ENCODE peak calls at places on chromosomes 6 and 20, in six cellular contexts. One of them, this sample, is unnamed.

GRCh38 chr6:119856136-119856535 is 506.6 kb upstream of the MAN1A1 start:
- DNase-seq in NCI-H2171 treated with DMSO at 0.1 percent for 48 hours: no peak
- DNase-seq in activated naive CD4-positive, alpha-beta T cell treated with anti-CD3 and anti-CD28 coated beads for 36 hours: peak; percentile 23
- DNase-seq in RKO: no peak
- DNase-seq in KBM-7: peak; percentile 4
- DNase-seq in sciatic nerve: no peak
- DNase-seq in this sample: no peak

GRCh38 chr20:17663040-17663399 is 19.0 kb downstream of the RRBP1 start:
- DNase-seq in RKO: no peak
- DNase-seq in sciatic nerve: no peak
- DNase-seq in KBM-7: no peak
- DNase-seq in activated naive CD4-positive, alpha-beta T cell treated with anti-CD3 and anti-CD28 coated beads for 36 hours: no peak
- DNase-seq in NCI-H2171 treated with DMSO at 0.1 percent for 48 hours: no peak
- DNase-seq in this sample: no peak

GRCh38 chr6:133202610-133203343 is 38.4 kb upstream of the EYA4 start:
- DNase-seq in NCI-H2171 treated with DMSO at 0.1 percent for 48 hours: no peak
- DNase-seq in KBM-7: no peak
- DNase-seq in RKO: no peak
- DNase-seq in sciatic nerve: no peak
- DNase-seq in activated naive CD4-positive, alpha-beta T cell treated with anti-CD3 and anti-CD28 coated beads for 36 hours: no peak
- DNase-seq in this sample: no peak

GRCh38 chr20:8777866-8778265 is 291.0 kb upstream of the PLCB4 start:
- DNase-seq in activated naive CD4-positive, alpha-beta T cell treated with anti-CD3 and anti-CD28 coated beads for 36 hours: no peak
- DNase-seq in sciatic nerve: no peak
- DNase-seq in RKO: no peak
- DNase-seq in NCI-H2171 treated with DMSO at 0.1 percent for 48 hours: peak; percentile 83
- DNase-seq in KBM-7: no peak
- DNase-seq in this sample: no peak

GRCh38 chr6:159033160-159034049 is 11.4 kb downstream of the TAGAP start:
- DNase-seq in activated naive CD4-positive, alpha-beta T cell treated with anti-CD3 and anti-CD28 coated beads for 36 hours: no peak
- DNase-seq in KBM-7: no peak
- DNase-seq in NCI-H2171 treated with DMSO at 0.1 percent for 48 hours: no peak
- DNase-seq in sciatic nerve: no peak
- DNase-seq in RKO: no peak
- DNase-seq in this sample: no peak

GRCh38 chr20:39853664-39854063 is 835.4 kb downstream of the MAFB start:
- DNase-seq in activated naive CD4-positive, alpha-beta T cell treated with anti-CD3 and anti-CD28 coated beads for 36 hours: no peak
- DNase-seq in RKO: peak; percentile 12
- DNase-seq in KBM-7: no peak
- DNase-seq in NCI-H2171 treated with DMSO at 0.1 percent for 48 hours: no peak
- DNase-seq in sciatic nerve: no peak
- DNase-seq in this sample: peak; percentile 64

GRCh38 chr6:147194652-147195403 is 9.4 kb upstream of the STXBP5 start:
- DNase-seq in sciatic nerve: no peak
- DNase-seq in NCI-H2171 treated with DMSO at 0.1 percent for 48 hours: no peak
- DNase-seq in RKO: no peak
- DNase-seq in KBM-7: peak; percentile 71
- DNase-seq in activated naive CD4-positive, alpha-beta T cell treated with anti-CD3 and anti-CD28 coated beads for 36 hours: no peak
- DNase-seq in this sample: no peak

GRCh38 chr6:20350215-20350614 is 51.5 kb upstream of the E2F3 start:
- DNase-seq in NCI-H2171 treated with DMSO at 0.1 percent for 48 hours: no peak
- DNase-seq in sciatic nerve: no peak
- DNase-seq in RKO: no peak
- DNase-seq in activated naive CD4-positive, alpha-beta T cell treated with anti-CD3 and anti-CD28 coated beads for 36 hours: no peak
- DNase-seq in KBM-7: no peak
- DNase-seq in this sample: no peak

GRCh38 chr6:155881845-155882526 is 426.3 kb upstream of the NOX3 start:
- DNase-seq in KBM-7: no peak
- DNase-seq in NCI-H2171 treated with DMSO at 0.1 percent for 48 hours: no peak
- DNase-seq in activated naive CD4-positive, alpha-beta T cell treated with anti-CD3 and anti-CD28 coated beads for 36 hours: no peak
- DNase-seq in RKO: no peak
- DNase-seq in sciatic nerve: no peak
- DNase-seq in this sample: no peak

GRCh38 chr20:57659789-57660509 is 39.7 kb upstream of the ZBP1 start:
- DNase-seq in KBM-7: no peak
- DNase-seq in NCI-H2171 treated with DMSO at 0.1 percent for 48 hours: no peak
- DNase-seq in RKO: no peak
- DNase-seq in activated naive CD4-positive, alpha-beta T cell treated with anti-CD3 and anti-CD28 coated beads for 36 hours: no peak
- DNase-seq in sciatic nerve: peak; percentile 42
- DNase-seq in this sample: no peak

GRCh38 chr6:40672118-40672517 is 85.0 kb upstream of the LRFN2 start:
- DNase-seq in RKO: no peak
- DNase-seq in NCI-H2171 treated with DMSO at 0.1 percent for 48 hours: peak; percentile 22
- DNase-seq in sciatic nerve: no peak
- DNase-seq in activated naive CD4-positive, alpha-beta T cell treated with anti-CD3 and anti-CD28 coated beads for 36 hours: no peak
- DNase-seq in KBM-7: no peak
- DNase-seq in this sample: no peak

GRCh38 chr20:49794336-49795124 is 18.1 kb upstream of the SLC9A8 start:
- DNase-seq in activated naive CD4-positive, alpha-beta T cell treated with anti-CD3 and anti-CD28 coated beads for 36 hours: no peak
- DNase-seq in KBM-7: peak; percentile 73
- DNase-seq in sciatic nerve: no peak
- DNase-seq in RKO: no peak
- DNase-seq in NCI-H2171 treated with DMSO at 0.1 percent for 48 hours: no peak
- DNase-seq in this sample: no peak

GRCh38 chr20:56032251-56032650 is 26.9 kb upstream of the CBLN4 start:
- DNase-seq in KBM-7: peak; percentile 5
- DNase-seq in NCI-H2171 treated with DMSO at 0.1 percent for 48 hours: no peak
- DNase-seq in sciatic nerve: no peak
- DNase-seq in RKO: no peak
- DNase-seq in activated naive CD4-positive, alpha-beta T cell treated with anti-CD3 and anti-CD28 coated beads for 36 hours: no peak
- DNase-seq in this sample: no peak

GRCh38 chr20:57223648-57224489 is 42.6 kb downstream of the BMP7 start:
- DNase-seq in NCI-H2171 treated with DMSO at 0.1 percent for 48 hours: no peak
- DNase-seq in activated naive CD4-positive, alpha-beta T cell treated with anti-CD3 and anti-CD28 coated beads for 36 hours: no peak
- DNase-seq in RKO: no peak
- DNase-seq in KBM-7: no peak
- DNase-seq in sciatic nerve: peak; percentile 68
- DNase-seq in this sample: no peak

GRCh38 chr20:31494131-31494530 is 19.0 kb downstream of the REM1 start:
- DNase-seq in activated naive CD4-positive, alpha-beta T cell treated with anti-CD3 and anti-CD28 coated beads for 36 hours: no peak
- DNase-seq in sciatic nerve: no peak
- DNase-seq in KBM-7: peak; percentile 39
- DNase-seq in RKO: peak; percentile 72
- DNase-seq in NCI-H2171 treated with DMSO at 0.1 percent for 48 hours: peak; percentile 33
- DNase-seq in this sample: no peak

GRCh38 chr6:3913077-3913957 is 64.1 kb downstream of the FAM50B start:
- DNase-seq in NCI-H2171 treated with DMSO at 0.1 percent for 48 hours: peak; percentile 18
- DNase-seq in activated naive CD4-positive, alpha-beta T cell treated with anti-CD3 and anti-CD28 coated beads for 36 hours: no peak
- DNase-seq in RKO: peak; percentile 91
- DNase-seq in sciatic nerve: peak; percentile 70
- DNase-seq in KBM-7: no peak
- DNase-seq in this sample: peak; percentile 98

GRCh38 chr6:111657146-111657545 is 51.5 kb upstream of the TRAF3IP2 start:
- DNase-seq in activated naive CD4-positive, alpha-beta T cell treated with anti-CD3 and anti-CD28 coated beads for 36 hours: no peak
- DNase-seq in KBM-7: no peak
- DNase-seq in sciatic nerve: no peak
- DNase-seq in NCI-H2171 treated with DMSO at 0.1 percent for 48 hours: peak; percentile 77
- DNase-seq in RKO: no peak
- DNase-seq in this sample: peak; percentile 71

This sample was measured in BJ.